ENCODE peak calls at places on chromosomes 4 and X, in seven cellular contexts. One of them, this sample, is unnamed.

GRCh38 chr4:52266537-52267137 is 215.5 kb downstream of the SPATA18 start:
- DNase-seq in fibroblast of mammary gland: no peak
- DNase-seq in left lung: no peak
- DNase-seq in AG04450: no peak
- DNase-seq in astrocyte: no peak
- DNase-seq in Peyer's patch: no peak
- DNase-seq in astrocyte of the spinal cord: no peak
- DNase-seq in this sample: no peak

GRCh38 chr4:118888666-118889312 is at the start of gene SYNPO2:
- DNase-seq in fibroblast of mammary gland: peak
- DNase-seq in left lung: peak
- DNase-seq in AG04450: peak
- DNase-seq in astrocyte: peak
- DNase-seq in Peyer's patch: peak
- DNase-seq in astrocyte of the spinal cord: peak
- DNase-seq in this sample: peak

GRCh38 chr4:24560770-24561415 is 23.5 kb downstream of the DHX15 start:
- DNase-seq in fibroblast of mammary gland: peak
- DNase-seq in left lung: no peak
- DNase-seq in AG04450: no peak
- DNase-seq in astrocyte: peak
- DNase-seq in Peyer's patch: no peak
- DNase-seq in astrocyte of the spinal cord: peak
- DNase-seq in this sample: no peak

GRCh38 chrX:112513154-112513553 is 166.6 kb downstream of the LHFPL1 start:
- DNase-seq in fibroblast of mammary gland: no peak
- DNase-seq in left lung: no peak
- DNase-seq in AG04450: peak
- DNase-seq in astrocyte: peak
- DNase-seq in Peyer's patch: no peak
- DNase-seq in astrocyte of the spinal cord: no peak
- DNase-seq in this sample: no peak

GRCh38 chrX:68462653-68463052 is 29.4 kb upstream of the OPHN1 start:
- DNase-seq in fibroblast of mammary gland: peak
- DNase-seq in left lung: no peak
- DNase-seq in AG04450: no peak
- DNase-seq in astrocyte: peak
- DNase-seq in Peyer's patch: no peak
- DNase-seq in astrocyte of the spinal cord: peak
- DNase-seq in this sample: no peak

GRCh38 chr4:80900908-80901307 is 129.6 kb upstream of the BMP3 start:
- DNase-seq in fibroblast of mammary gland: no peak
- DNase-seq in left lung: no peak
- DNase-seq in AG04450: no peak
- DNase-seq in astrocyte: no peak
- DNase-seq in Peyer's patch: no peak
- DNase-seq in astrocyte of the spinal cord: no peak
- DNase-seq in this sample: no peak

GRCh38 chrX:71107762-71108360 is 1.3 kb upstream of the CXorf65 start:
- DNase-seq in fibroblast of mammary gland: no peak
- DNase-seq in left lung: no peak
- DNase-seq in AG04450: no peak
- DNase-seq in astrocyte: no peak
- DNase-seq in Peyer's patch: peak
- DNase-seq in astrocyte of the spinal cord: no peak
- DNase-seq in this sample: no peak

GRCh38 chrX:41145920-41146608 is 60.8 kb downstream of the USP9X start:
- DNase-seq in fibroblast of mammary gland: peak
- DNase-seq in left lung: no peak
- DNase-seq in AG04450: peak
- DNase-seq in astrocyte: peak
- DNase-seq in Peyer's patch: no peak
- DNase-seq in astrocyte of the spinal cord: peak
- DNase-seq in this sample: no peak

GRCh38 chrX:153726286-153727107 is 1.8 kb downstream of the ABCD1 start:
- DNase-seq in fibroblast of mammary gland: peak
- DNase-seq in left lung: peak
- DNase-seq in AG04450: no peak
- DNase-seq in astrocyte: peak
- DNase-seq in Peyer's patch: peak
- DNase-seq in astrocyte of the spinal cord: peak
- DNase-seq in this sample: peak

GRCh38 chr4:137705171-137705783 is 173.0 kb upstream of the PCDH18 start:
- DNase-seq in fibroblast of mammary gland: peak
- DNase-seq in left lung: no peak
- DNase-seq in AG04450: peak
- DNase-seq in astrocyte: peak
- DNase-seq in Peyer's patch: no peak
- DNase-seq in astrocyte of the spinal cord: peak
- DNase-seq in this sample: no peak

GRCh38 chrX:111007238-111007637 is 88.8 kb upstream of the PAK3 start:
- DNase-seq in fibroblast of mammary gland: no peak
- DNase-seq in left lung: no peak
- DNase-seq in AG04450: no peak
- DNase-seq in astrocyte: no peak
- DNase-seq in Peyer's patch: no peak
- DNase-seq in astrocyte of the spinal cord: no peak
- DNase-seq in this sample: no peak

GRCh38 chr4:93719552-93719951 is 109.0 kb upstream of the ATOH1 start:
- DNase-seq in fibroblast of mammary gland: no peak
- DNase-seq in left lung: no peak
- DNase-seq in AG04450: no peak
- DNase-seq in astrocyte: no peak
- DNase-seq in Peyer's patch: no peak
- DNase-seq in astrocyte of the spinal cord: no peak
- DNase-seq in this sample: no peak

GRCh38 chr4:34953145-34953799 is 1291.0 kb downstream of the ARAP2 start:
- DNase-seq in fibroblast of mammary gland: no peak
- DNase-seq in left lung: no peak
- DNase-seq in AG04450: no peak
- DNase-seq in astrocyte: no peak
- DNase-seq in Peyer's patch: no peak
- DNase-seq in astrocyte of the spinal cord: no peak
- DNase-seq in this sample: no peak

GRCh38 chrX:119025900-119026299 is 46.9 kb upstream of the CT47C1 start:
- DNase-seq in fibroblast of mammary gland: no peak
- DNase-seq in left lung: no peak
- DNase-seq in AG04450: no peak
- DNase-seq in astrocyte: no peak
- DNase-seq in Peyer's patch: no peak
- DNase-seq in astrocyte of the spinal cord: no peak
- DNase-seq in this sample: no peak

GRCh38 chrX:119030990-119031389 is 41.8 kb upstream of the CT47C1 start:
- DNase-seq in fibroblast of mammary gland: no peak
- DNase-seq in left lung: no peak
- DNase-seq in AG04450: no peak
- DNase-seq in astrocyte: no peak
- DNase-seq in Peyer's patch: no peak
- DNase-seq in astrocyte of the spinal cord: no peak
- DNase-seq in this sample: no peak

DNA sequence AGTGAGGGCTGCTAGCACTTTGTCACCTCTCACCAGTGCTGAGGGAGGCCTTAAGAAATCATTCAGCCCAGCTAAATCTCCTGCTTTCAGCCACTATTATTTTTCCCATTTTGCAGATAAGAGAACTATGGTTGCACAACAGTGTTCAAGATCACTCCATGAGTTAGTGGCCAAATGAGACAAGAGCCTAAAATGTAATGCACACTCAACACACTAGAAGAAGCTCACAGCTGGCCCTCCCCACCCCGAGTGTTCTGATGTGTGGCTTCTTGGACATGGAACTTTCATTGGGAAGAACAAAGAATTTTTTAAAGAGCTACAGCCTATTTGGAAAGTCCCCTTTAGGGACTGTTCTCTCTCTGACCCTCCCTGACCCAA is 44.1 kb upstream of the CT47C1 start:
- DNase-seq in fibroblast of mammary gland: no peak
- DNase-seq in left lung: no peak
- DNase-seq in AG04450: no peak
- DNase-seq in astrocyte: no peak
- DNase-seq in Peyer's patch: no peak
- DNase-seq in astrocyte of the spinal cord: no peak
- DNase-seq in this sample: no peak
- TF ChIP-seq CTCF in fibroblast of mammary gland: no peak
- TF ChIP-seq CTCF in left lung: no peak
- TF ChIP-seq CTCF in AG04450: no peak
- TF ChIP-seq CTCF in astrocyte: no peak
- TF ChIP-seq CTCF in Peyer's patch: no peak
- TF ChIP-seq CTCF in astrocyte of the spinal cord: no peak
- TF ChIP-seq CTCF in this sample: no peak

GRCh38 chr4:53591372-53591892 is at the start of gene LNX1:
- DNase-seq in fibroblast of mammary gland: no peak
- DNase-seq in left lung: peak
- DNase-seq in AG04450: no peak
- DNase-seq in astrocyte: no peak
- DNase-seq in Peyer's patch: peak
- DNase-seq in astrocyte of the spinal cord: no peak
- DNase-seq in this sample: no peak
- TF ChIP-seq CTCF in fibroblast of mammary gland: no peak
- TF ChIP-seq CTCF in left lung: no peak
- TF ChIP-seq CTCF in AG04450: no peak
- TF ChIP-seq CTCF in astrocyte: no peak
- TF ChIP-seq CTCF in Peyer's patch: peak
- TF ChIP-seq CTCF in astrocyte of the spinal cord: no peak
- TF ChIP-seq CTCF in this sample: no peak

GRCh38 chr4:152892985-152893384 is 43.1 kb upstream of the FHDC1 start:
- DNase-seq in fibroblast of mammary gland: no peak
- DNase-seq in left lung: no peak
- DNase-seq in AG04450: no peak
- DNase-seq in astrocyte: no peak
- DNase-seq in Peyer's patch: no peak
- DNase-seq in astrocyte of the spinal cord: no peak
- DNase-seq in this sample: no peak

GRCh38 chr4:152896819-152897218 is 39.3 kb upstream of the FHDC1 start:
- DNase-seq in fibroblast of mammary gland: peak
- DNase-seq in left lung: no peak
- DNase-seq in AG04450: peak
- DNase-seq in astrocyte: peak
- DNase-seq in Peyer's patch: no peak
- DNase-seq in astrocyte of the spinal cord: peak
- DNase-seq in this sample: no peak

GRCh38 chr4:152900395-152900794 is 35.7 kb upstream of the FHDC1 start:
- DNase-seq in fibroblast of mammary gland: no peak
- DNase-seq in left lung: no peak
- DNase-seq in AG04450: no peak
- DNase-seq in astrocyte: no peak
- DNase-seq in Peyer's patch: no peak
- DNase-seq in astrocyte of the spinal cord: no peak
- DNase-seq in this sample: no peak

DNA sequence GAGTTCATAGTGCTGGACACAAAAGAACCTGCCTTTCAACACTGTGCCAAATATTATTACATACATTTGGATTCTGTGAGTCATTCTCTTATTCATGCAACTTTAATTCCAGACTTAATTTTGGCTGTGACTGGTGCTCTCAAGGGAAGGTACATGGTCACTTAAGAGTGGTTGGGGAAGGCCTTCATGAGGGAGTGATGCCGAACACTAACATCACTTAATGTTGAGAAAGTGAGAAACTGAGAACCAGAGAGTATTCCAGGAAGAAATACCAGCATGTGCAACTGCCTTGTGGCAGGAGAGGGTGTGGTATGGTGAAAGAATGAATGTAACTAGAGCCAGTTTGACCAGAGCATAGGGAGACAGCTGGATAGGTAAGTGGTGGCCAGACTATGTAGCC is 41.5 kb upstream of the FHDC1 start:
- DNase-seq in fibroblast of mammary gland: peak
- DNase-seq in left lung: no peak
- DNase-seq in AG04450: no peak
- DNase-seq in astrocyte: peak
- DNase-seq in Peyer's patch: no peak
- DNase-seq in astrocyte of the spinal cord: peak
- DNase-seq in this sample: no peak
- TF ChIP-seq CTCF in fibroblast of mammary gland: no peak
- TF ChIP-seq CTCF in left lung: no peak
- TF ChIP-seq CTCF in AG04450: no peak
- TF ChIP-seq CTCF in astrocyte: no peak
- TF ChIP-seq CTCF in Peyer's patch: no peak
- TF ChIP-seq CTCF in astrocyte of the spinal cord: no peak
- TF ChIP-seq CTCF in this sample: no peak

GRCh38 chr4:6960628-6961027 is 51.0 kb downstream of the TBC1D14 start:
- DNase-seq in fibroblast of mammary gland: no peak
- DNase-seq in left lung: no peak
- DNase-seq in AG04450: no peak
- DNase-seq in astrocyte: no peak
- DNase-seq in Peyer's patch: peak
- DNase-seq in astrocyte of the spinal cord: no peak
- DNase-seq in this sample: no peak

GRCh38 chr4:6957148-6957520 is 47.5 kb downstream of the TBC1D14 start:
- DNase-seq in fibroblast of mammary gland: no peak
- DNase-seq in left lung: no peak
- DNase-seq in AG04450: peak
- DNase-seq in astrocyte: no peak
- DNase-seq in Peyer's patch: no peak
- DNase-seq in astrocyte of the spinal cord: peak
- DNase-seq in this sample: no peak

GRCh38 chr4:6960154-6960553 is 50.5 kb downstream of the TBC1D14 start:
- DNase-seq in fibroblast of mammary gland: no peak
- DNase-seq in left lung: no peak
- DNase-seq in AG04450: no peak
- DNase-seq in astrocyte: no peak
- DNase-seq in Peyer's patch: no peak
- DNase-seq in astrocyte of the spinal cord: no peak
- DNase-seq in this sample: no peak

GRCh38 chr4:6957994-6958393 is 48.4 kb downstream of the TBC1D14 start:
- DNase-seq in fibroblast of mammary gland: no peak
- DNase-seq in left lung: no peak
- DNase-seq in AG04450: no peak
- DNase-seq in astrocyte: no peak
- DNase-seq in Peyer's patch: no peak
- DNase-seq in astrocyte of the spinal cord: no peak
- DNase-seq in this sample: no peak

GRCh38 chr4:6959261-6959660 is 49.6 kb downstream of the TBC1D14 start:
- DNase-seq in fibroblast of mammary gland: no peak
- DNase-seq in left lung: no peak
- DNase-seq in AG04450: no peak
- DNase-seq in astrocyte: no peak
- DNase-seq in Peyer's patch: no peak
- DNase-seq in astrocyte of the spinal cord: no peak
- DNase-seq in this sample: no peak
- TF ChIP-seq CTCF in fibroblast of mammary gland: no peak
- TF ChIP-seq CTCF in left lung: no peak
- TF ChIP-seq CTCF in AG04450: no peak
- TF ChIP-seq CTCF in astrocyte: no peak
- TF ChIP-seq CTCF in Peyer's patch: no peak
- TF ChIP-seq CTCF in astrocyte of the spinal cord: no peak
- TF ChIP-seq CTCF in this sample: no peak